ENCODE peak calls at places on chromosomes 4 and X, in four cellular contexts. One of them, this sample, is unnamed.

GRCh38 chr4:128812360-128812958 is 3.0 kb downstream of the JADE1 start:
- DNase-seq in PC-3: peak
- DNase-seq in GM12878: no peak
- DNase-seq in mammary epithelial cell: peak
- DNase-seq in this sample: no peak

GRCh38 chr4:168871686-168872085 is 138.4 kb downstream of the CBR4 start:
- DNase-seq in PC-3: no peak
- DNase-seq in mammary epithelial cell: no peak
- DNase-seq in GM12878: no peak
- DNase-seq in this sample: no peak

GRCh38 chr4:81601270-81601694 is 129.6 kb upstream of the RASGEF1B start:
- DNase-seq in mammary epithelial cell: no peak
- DNase-seq in PC-3: peak
- DNase-seq in GM12878: no peak
- DNase-seq in this sample: no peak

GRCh38 chrX:119887721-119888425 is 7.8 kb upstream of the AKAP14 start:
- DNase-seq in PC-3: peak
- DNase-seq in GM12878: no peak
- DNase-seq in mammary epithelial cell: no peak
- DNase-seq in this sample: no peak

GRCh38 chr4:150033937-150034336 is 44.3 kb upstream of the DCLK2 start:
- DNase-seq in mammary epithelial cell: peak
- DNase-seq in PC-3: peak
- DNase-seq in GM12878: no peak
- DNase-seq in this sample: no peak

GRCh38 chrX:76555816-76556215 is 128.3 kb downstream of the MAGEE1 start:
- DNase-seq in GM12878: no peak
- DNase-seq in PC-3: peak
- DNase-seq in mammary epithelial cell: peak
- DNase-seq in this sample: peak

GRCh38 chrX:132940727-132941162 is 17.7 kb downstream of the HS6ST2 start:
- DNase-seq in GM12878: no peak
- DNase-seq in mammary epithelial cell: no peak
- DNase-seq in PC-3: peak
- DNase-seq in this sample: no peak

GRCh38 chr4:110120506-110120905 is 77.9 kb downstream of the ELOVL6 start:
- DNase-seq in mammary epithelial cell: no peak
- DNase-seq in GM12878: no peak
- DNase-seq in PC-3: no peak
- DNase-seq in this sample: no peak

GRCh38 chrX:148811236-148811635 is 310.8 kb downstream of the AFF2 start:
- DNase-seq in GM12878: no peak
- DNase-seq in mammary epithelial cell: peak
- DNase-seq in PC-3: no peak
- DNase-seq in this sample: no peak

GRCh38 chr4:152225680-152226079 is 310.2 kb downstream of the FBXW7 start:
- DNase-seq in mammary epithelial cell: no peak
- DNase-seq in GM12878: no peak
- DNase-seq in PC-3: no peak
- DNase-seq in this sample: no peak

GRCh38 chr4:85569730-85570299 is 94.9 kb downstream of the ARHGAP24 start:
- DNase-seq in GM12878: peak
- DNase-seq in PC-3: no peak
- DNase-seq in mammary epithelial cell: peak
- DNase-seq in this sample: no peak

DNA sequence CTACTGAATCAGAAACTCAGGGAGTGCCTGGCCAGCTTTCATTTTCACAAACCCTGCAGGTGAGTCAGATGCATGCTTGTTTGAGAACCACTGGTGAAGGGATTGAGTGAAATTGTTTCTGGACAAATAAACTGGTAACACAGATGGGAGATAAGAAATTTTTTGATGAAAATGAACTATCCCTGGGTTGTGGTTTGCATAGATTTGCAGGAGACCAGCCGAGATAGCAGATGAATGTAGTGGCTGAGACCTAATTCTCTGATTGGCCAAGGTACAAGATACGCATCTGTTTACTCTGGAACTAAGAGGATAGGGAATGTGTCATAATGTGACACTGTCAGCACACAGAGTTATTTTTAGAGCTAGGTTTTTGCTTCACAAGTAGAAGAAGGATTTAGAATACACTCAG is 117.8 kb upstream of the NOCT start:
- DNase-seq in PC-3: peak
- DNase-seq in GM12878: no peak
- DNase-seq in mammary epithelial cell: peak
- DNase-seq in this sample: no peak
- TF ChIP-seq EZH2 in PC-3: no peak
- TF ChIP-seq EZH2 in GM12878: no peak
- TF ChIP-seq EZH2 in mammary epithelial cell: no peak
- TF ChIP-seq EZH2 in this sample: no peak

GRCh38 chr4:54658321-54659093 is 750 bp downstream of the KIT start:
- DNase-seq in GM12878: no peak
- DNase-seq in PC-3: peak
- DNase-seq in mammary epithelial cell: peak
- DNase-seq in this sample: no peak
- TF ChIP-seq EZH2 in GM12878: no peak
- TF ChIP-seq EZH2 in PC-3: peak
- TF ChIP-seq EZH2 in mammary epithelial cell: no peak
- TF ChIP-seq EZH2 in this sample: no peak

GRCh38 chr4:6308890-6309643 is 39.4 kb downstream of the WFS1 start:
- DNase-seq in GM12878: no peak
- DNase-seq in mammary epithelial cell: no peak
- DNase-seq in PC-3: no peak
- DNase-seq in this sample: no peak

GRCh38 chr4:6306299-6306698 is 36.6 kb downstream of the WFS1 start:
- DNase-seq in GM12878: no peak
- DNase-seq in mammary epithelial cell: no peak
- DNase-seq in PC-3: no peak
- DNase-seq in this sample: no peak

GRCh38 chr4:6307891-6308290 is 38.2 kb downstream of the WFS1 start:
- DNase-seq in PC-3: no peak
- DNase-seq in GM12878: no peak
- DNase-seq in mammary epithelial cell: no peak
- DNase-seq in this sample: no peak

GRCh38 chr4:6307230-6307629 is 37.6 kb downstream of the WFS1 start:
- DNase-seq in PC-3: no peak
- DNase-seq in mammary epithelial cell: no peak
- DNase-seq in GM12878: no peak
- DNase-seq in this sample: no peak

GRCh38 chr4:6309755-6310154 is 40.1 kb downstream of the WFS1 start:
- DNase-seq in GM12878: no peak
- DNase-seq in mammary epithelial cell: no peak
- DNase-seq in PC-3: no peak
- DNase-seq in this sample: no peak
- TF ChIP-seq EZH2 in GM12878: no peak
- TF ChIP-seq EZH2 in mammary epithelial cell: no peak
- TF ChIP-seq EZH2 in PC-3: no peak
- TF ChIP-seq EZH2 in this sample: no peak

GRCh38 chrX:137568741-137569469 is 3.0 kb downstream of the ZIC3 start:
- DNase-seq in PC-3: no peak
- DNase-seq in mammary epithelial cell: no peak
- DNase-seq in GM12878: no peak
- DNase-seq in this sample: no peak

GRCh38 chrX:137565921-137566745 is at the start of gene ZIC3:
- DNase-seq in PC-3: peak
- DNase-seq in GM12878: no peak
- DNase-seq in mammary epithelial cell: no peak
- DNase-seq in this sample: no peak

GRCh38 chrX:137569470-137569891 is 3.6 kb downstream of the ZIC3 start:
- DNase-seq in GM12878: no peak
- DNase-seq in PC-3: no peak
- DNase-seq in mammary epithelial cell: no peak
- DNase-seq in this sample: no peak

GRCh38 chrX:137566746-137567473 is 983 bp downstream of the ZIC3 start:
- DNase-seq in GM12878: no peak
- DNase-seq in PC-3: no peak
- DNase-seq in mammary epithelial cell: no peak
- DNase-seq in this sample: no peak

DNA sequence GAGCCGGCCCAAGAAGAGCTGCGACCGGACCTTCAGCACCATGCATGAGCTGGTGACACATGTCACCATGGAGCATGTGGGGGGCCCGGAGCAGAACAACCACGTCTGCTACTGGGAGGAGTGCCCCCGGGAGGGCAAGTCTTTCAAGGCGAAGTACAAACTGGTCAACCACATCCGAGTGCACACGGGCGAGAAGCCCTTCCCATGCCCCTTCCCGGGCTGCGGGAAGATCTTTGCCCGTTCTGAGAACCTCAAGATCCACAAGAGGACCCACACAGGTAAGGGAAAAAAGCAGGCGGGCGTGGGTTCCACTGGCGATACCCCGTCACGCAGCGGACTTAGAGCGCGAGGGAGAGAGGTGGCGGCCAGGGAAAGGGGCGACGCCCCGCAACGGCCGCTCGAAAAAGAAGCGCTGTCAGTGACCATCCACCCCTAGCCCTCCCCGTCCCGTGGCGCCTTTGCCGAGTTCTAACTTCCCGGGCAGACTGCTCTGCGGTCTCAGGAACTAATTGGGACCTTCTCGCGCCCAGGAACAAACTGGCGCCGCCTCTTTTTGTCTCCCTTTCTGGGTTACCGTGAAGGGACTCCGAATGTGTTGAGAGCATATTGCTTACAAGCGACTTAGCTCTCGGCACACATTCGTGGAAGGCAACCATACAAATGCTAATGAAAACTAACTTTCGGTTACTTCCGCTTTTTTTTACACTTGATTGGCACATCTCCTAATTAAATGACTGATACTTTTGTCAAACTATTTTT is 1.7 kb downstream of the ZIC3 start:
- DNase-seq in GM12878: no peak
- DNase-seq in mammary epithelial cell: no peak
- DNase-seq in PC-3: no peak
- DNase-seq in this sample: no peak
- TF ChIP-seq EZH2 in GM12878: no peak
- TF ChIP-seq EZH2 in mammary epithelial cell: peak
- TF ChIP-seq EZH2 in PC-3: peak
- TF ChIP-seq EZH2 in this sample: peak

DNA sequence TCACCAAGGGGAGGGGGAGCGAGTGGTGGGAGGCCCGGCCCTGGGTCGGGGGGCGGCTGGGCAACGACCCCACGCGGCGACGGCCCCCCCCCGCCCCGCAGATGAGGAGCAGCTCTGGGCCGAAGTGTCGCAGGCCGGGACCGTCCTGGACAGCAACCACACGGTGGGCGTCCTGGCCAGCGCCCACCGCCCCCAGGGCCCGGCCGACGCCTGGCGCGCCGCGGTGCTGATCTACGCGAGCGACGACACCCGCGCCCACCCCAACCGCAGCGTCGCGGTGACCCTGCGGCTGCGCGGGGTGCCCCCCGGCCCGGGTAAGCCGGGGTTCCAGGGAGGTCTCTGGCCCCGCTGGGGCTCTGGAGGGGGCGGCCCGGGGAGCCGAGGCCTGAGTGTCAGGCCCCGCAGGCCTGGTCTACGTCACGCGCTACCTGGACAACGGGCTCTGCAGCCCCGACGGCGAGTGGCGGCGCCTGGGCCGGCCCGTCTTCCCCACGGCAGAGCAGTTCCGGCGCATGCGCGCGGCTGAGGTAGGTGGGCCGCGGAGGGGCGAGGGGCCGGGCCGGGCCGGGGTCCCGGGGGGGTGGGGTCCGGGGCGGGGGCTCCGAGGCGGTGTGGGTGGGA is 8.7 kb upstream of the FGFRL1 start:
- DNase-seq in GM12878: no peak
- DNase-seq in PC-3: no peak
- DNase-seq in mammary epithelial cell: no peak
- DNase-seq in this sample: no peak
- TF ChIP-seq EZH2 in GM12878: no peak
- TF ChIP-seq EZH2 in PC-3: no peak
- TF ChIP-seq EZH2 in mammary epithelial cell: no peak
- TF ChIP-seq EZH2 in this sample: no peak

This sample was measured in SK-N-MC.